ENCODE peak calls at places on chromosomes 12 and 14, in seven cellular contexts. A is HCT116, D is GM23338, Y is hepatocyte, W is GM23248, V is MM.1S, O is neural progenitor cell. F is an unnamed sample. For H3K4me1, the result is how much of the 10 kb centered on the place peaks cover.

GRCh38 chr14:91317381-91318313 is 73.1 kb upstream of the GPR68 start:
- DNase-seq in A (no peak), Y (no peak), D (no peak), O (no peak), W (peak), V (peak), F (peak)

GRCh38 chr12:3207174-3207573 is 130.0 kb downstream of the TSPAN9 start:
- DNase-seq in V (no peak), O (peak), A (no peak), W (no peak), Y (no peak), D (no peak), F (no peak)

GRCh38 chr14:21043387-21044105 is 1.4 kb downstream of the RNASE7 start:
- DNase-seq in D (no peak), V (no peak), O (no peak), W (no peak), A (no peak), Y (no peak), F (no peak)

GRCh38 chr14:89379006-89379405 is 38.0 kb downstream of the FOXN3 start:
- DNase-seq in W (no peak), Y (no peak), V (no peak), D (no peak), O (no peak), A (no peak), F (no peak)

GRCh38 chr12:48973992-48974673 is 2.6 kb upstream of the WNT10B start:
- DNase-seq in D (peak), O (peak), W (peak), A (no peak), Y (peak), V (no peak), F (no peak)

GRCh38 chr14:75879031-75879430 is 102.8 kb downstream of the TGFB3 start:
- DNase-seq in D (no peak), Y (no peak), W (peak), A (no peak), V (peak), O (no peak), F (peak)

GRCh38 chr14:60087664-60088063 is 4.1 kb upstream of the PCNX4 start:
- DNase-seq in V (no peak), Y (no peak), O (no peak), A (no peak), W (no peak), D (no peak), F (no peak)

GRCh38 chr12:31736472-31736871 is 7.7 kb upstream of the AMN1 start:
- DNase-seq in D (no peak), W (peak), O (no peak), V (no peak), Y (peak), A (no peak), F (peak)

GRCh38 chr14:50344116-50344775 is 32.1 kb downstream of the DMAC2L start:
- DNase-seq in D (no peak), W (peak), O (no peak), V (no peak), A (no peak), Y (no peak), F (no peak)

GRCh38 chr12:130161261-130162231 is 718 bp upstream of the FZD10 start:
- DNase-seq in Y (peak), W (peak), V (no peak), D (peak), O (peak), A (no peak), F (no peak)

GRCh38 chr12:111578276-111578970 is 20.7 kb downstream of the ATXN2 start:
- DNase-seq in W (peak), A (no peak), Y (peak), V (no peak), D (no peak), O (no peak), F (peak)

GRCh38 chr12:50201987-50202521 is 34.9 kb upstream of the CERS5 start:
- DNase-seq in O (no peak), Y (peak), V (no peak), A (peak), D (peak), W (peak), F (peak)

GRCh38 chr12:39413836-39414771 is 28.8 kb downstream of the KIF21A start:
- DNase-seq in Y (no peak), V (no peak), W (no peak), D (no peak), O (no peak), A (no peak), F (no peak)

GRCh38 chr14:50064993-50065392 is 51.4 kb downstream of the VCPKMT start:
- DNase-seq in V (peak), W (peak), O (no peak), A (no peak), D (no peak), Y (no peak), F (no peak)

DNA sequence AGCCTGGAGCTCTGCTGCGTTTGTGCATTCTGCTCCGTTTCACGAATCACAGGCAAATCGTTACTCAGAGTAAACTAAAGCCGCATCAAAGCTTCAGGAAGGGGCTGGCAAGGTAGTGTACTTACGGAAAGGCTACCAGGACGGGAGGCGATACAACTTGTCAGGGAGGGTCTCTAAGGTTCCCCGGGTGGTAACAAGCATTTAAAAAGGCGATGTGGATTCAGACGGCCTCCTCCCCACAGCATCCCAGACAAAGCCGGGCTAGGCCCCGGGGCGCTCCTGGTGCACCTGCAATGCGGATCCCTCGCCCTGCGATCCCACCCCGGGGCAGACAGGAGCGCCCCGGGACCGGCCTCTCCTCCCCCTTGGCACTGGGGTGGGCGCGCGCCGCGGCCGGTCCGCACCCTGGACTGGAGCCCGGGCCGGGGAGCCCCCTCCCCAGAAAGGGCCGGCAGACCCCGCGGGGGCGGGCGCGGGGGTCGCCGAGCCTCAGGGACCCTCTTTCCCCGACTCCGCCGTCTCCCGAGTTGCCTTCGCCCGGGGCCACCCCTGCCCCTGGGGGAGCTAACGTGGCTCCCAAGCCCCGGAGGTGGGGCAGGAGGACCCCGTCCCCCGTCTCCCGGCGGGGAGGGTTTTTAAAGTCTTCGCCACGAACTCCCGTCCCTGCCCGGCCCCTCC is 722 bp downstream of the CCDC92 start:
- DNase-seq in O (peak), V (peak), Y (peak), W (peak), D (peak), A (no peak), F (peak)
- TF ChIP-seq EZH2phosphoT487 in O (no peak), V (no peak), Y (no peak), W (no peak), D (no peak), A (no peak), F (no peak)

DNA sequence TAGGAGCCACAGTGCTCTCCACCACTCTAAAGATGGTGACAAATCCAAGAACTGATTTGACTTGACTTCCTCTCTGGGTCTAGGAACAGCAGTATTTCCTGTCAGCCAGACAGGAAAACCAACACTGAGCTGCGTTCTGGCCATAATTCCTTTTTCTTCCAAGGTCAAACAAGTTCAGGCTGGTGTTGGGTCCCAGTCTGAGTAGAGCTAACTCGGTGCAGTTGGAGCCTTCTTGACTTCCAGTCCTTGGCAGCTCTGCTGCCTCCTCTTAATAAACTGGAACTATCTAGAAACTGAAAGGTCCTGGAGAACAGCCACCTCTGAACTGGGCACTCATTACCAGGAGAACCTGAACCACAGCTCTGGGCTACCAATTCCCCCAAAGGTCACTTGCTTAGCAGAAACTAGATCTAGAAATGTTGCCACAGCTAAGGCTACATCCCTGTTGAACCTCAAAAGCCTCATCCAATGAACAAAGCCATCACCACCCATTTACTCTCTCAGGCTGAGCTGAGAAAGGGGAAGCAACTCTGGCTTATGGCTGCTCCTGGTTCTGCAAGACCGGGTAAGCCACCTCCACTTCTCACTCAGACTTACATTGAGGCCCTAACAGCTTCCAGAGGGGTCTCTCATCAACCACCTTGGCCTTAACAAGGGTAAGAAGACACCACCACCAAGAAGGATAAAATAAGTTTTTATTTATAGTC is 27.7 kb downstream of the MAX start:
- DNase-seq in Y (no peak), A (no peak), V (no peak), O (no peak), W (no peak), D (no peak), F (no peak)
- H3K4me1 ChIP-seq in Y (under half), A (under half), V (under half), O (under half), W (under half), D (under half), F (under half)

GRCh38 chr12:54196396-54196795 is 7.6 kb upstream of the SMUG1 start:
- DNase-seq in O (no peak), D (no peak), W (no peak), Y (no peak), A (no peak), V (no peak), F (no peak)

GRCh38 chr12:54197037-54197909 is 8.5 kb upstream of the SMUG1 start:
- DNase-seq in V (no peak), O (peak), D (peak), W (peak), Y (no peak), A (no peak), F (peak)

GRCh38 chr12:54193437-54193836 is 4.7 kb upstream of the SMUG1 start:
- DNase-seq in Y (no peak), O (no peak), V (no peak), A (no peak), D (no peak), W (no peak), F (no peak)

GRCh38 chr12:54195080-54195479 is 6.3 kb upstream of the SMUG1 start:
- DNase-seq in A (no peak), D (no peak), Y (no peak), W (no peak), O (no peak), V (no peak), F (no peak)

DNA sequence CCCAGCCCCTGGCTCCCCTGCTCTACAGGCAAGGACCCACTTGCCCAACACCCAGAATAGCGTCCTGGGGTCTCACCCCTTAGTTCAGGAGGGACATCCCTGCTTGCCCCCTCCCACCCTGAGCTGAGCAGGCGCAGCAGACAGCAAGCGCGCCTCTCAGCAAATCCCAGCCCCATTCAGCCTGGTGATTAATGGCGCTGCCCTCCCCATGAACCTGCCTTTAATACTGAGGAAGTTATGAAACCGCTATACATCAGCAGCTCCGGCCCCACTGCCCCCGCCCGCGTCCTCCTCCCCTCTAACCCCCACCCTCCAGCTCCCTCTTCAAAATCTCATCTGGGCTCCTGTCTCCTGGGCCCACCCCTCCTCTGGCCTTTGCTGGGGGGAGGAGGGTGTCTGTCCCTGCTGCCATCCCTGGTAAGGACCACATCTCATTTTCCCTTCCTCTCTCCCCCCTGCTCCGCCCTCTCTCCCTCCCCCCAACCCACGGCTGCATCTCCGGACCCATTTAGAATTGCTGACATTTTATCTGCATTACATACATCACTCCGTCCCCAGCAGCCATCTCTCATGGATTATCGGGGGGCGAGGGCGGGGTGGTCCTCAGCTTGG is 7.1 kb upstream of the SMUG1 start:
- DNase-seq in W (peak), Y (peak), V (no peak), O (no peak), A (no peak), D (no peak), F (no peak)
- TF ChIP-seq EZH2 in W (no peak), Y (no peak), V (no peak), O (peak), A (no peak), D (no peak), F (no peak)

DNA sequence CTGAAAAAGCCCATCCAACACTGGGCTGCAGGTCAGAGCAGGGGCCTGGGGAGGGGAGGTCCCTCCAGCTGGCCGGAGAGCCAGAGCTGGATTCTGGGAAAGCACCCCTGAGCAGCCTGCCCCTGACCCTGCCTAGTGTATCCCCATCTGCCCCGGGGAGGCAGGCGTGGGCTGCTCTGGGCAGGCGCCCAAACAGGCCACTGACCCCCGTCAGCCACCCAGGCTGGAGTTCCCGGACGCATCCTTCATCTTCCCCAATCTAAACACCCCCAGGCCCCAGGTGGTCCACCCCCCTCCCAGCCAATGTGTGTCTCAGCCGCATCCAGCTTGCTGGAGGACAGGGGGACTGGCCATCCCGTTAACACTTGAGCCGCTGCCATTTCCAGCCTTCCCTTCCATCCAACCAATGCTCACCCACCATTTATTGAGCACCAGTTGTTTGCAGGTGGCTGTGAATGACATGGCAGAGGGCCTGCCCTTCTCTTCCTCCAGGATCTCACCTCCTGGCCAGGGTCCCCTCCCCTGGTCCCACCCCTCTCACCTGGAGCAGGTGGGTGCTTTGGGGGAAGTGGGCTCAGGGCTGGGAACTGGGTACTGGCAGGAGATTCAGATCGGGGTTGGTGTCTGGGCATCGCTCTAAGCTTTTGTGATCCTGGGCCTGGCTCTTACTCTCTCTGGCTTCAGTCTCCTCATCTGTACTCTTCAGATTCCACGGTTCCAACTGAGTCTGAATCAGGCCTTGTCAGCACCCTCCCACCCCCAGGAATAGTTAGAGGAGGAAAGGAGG is 743 bp upstream of the DTX1 start:
- DNase-seq in Y (no peak), W (no peak), O (no peak), A (no peak), V (no peak), D (no peak), F (no peak)
- TF ChIP-seq EZH2phosphoT487 in Y (no peak), W (no peak), O (no peak), A (no peak), V (no peak), D (no peak), F (no peak)

F was measured in PC-3.